ENCODE peak calls at places on chromosomes 16 and 17, in six cellular contexts. T, O, J, G, F and W are unnamed samples.

GRCh38 chr17:59370580-59371299 is 39.3 kb downstream of the YPEL2 start:
- DNase-seq in T (no peak), O (no peak), J (no peak), G (no peak), F (no peak), W (no peak)

GRCh38 chr17:77129568-77130301 is 11.0 kb upstream of the SEC14L1 start:
- DNase-seq in T (no peak), O (no peak), J (no peak), G (no peak), F (no peak), W (no peak)

GRCh38 chr17:14301761-14302401 is 1.0 kb downstream of the HS3ST3B1 start:
- DNase-seq in T (peak; percentile 29), O (peak; percentile 30), J (no peak), G (peak; percentile 33), F (no peak), W (peak; percentile 6)

GRCh38 chr17:32876414-32877163 is at the start of gene MYO1D:
- DNase-seq in T (peak; percentile 48), O (no peak), J (no peak), G (peak; percentile 25), F (no peak), W (peak; percentile 83)

GRCh38 chr16:59121411-59121810 is 387.3 kb upstream of the GOT2 start:
- DNase-seq in T (no peak), O (no peak), J (no peak), G (no peak), F (no peak), W (no peak)

GRCh38 chr16:77789085-77789611 is 784 bp downstream of the VAT1L start:
- DNase-seq in T (no peak), O (no peak), J (no peak), G (no peak), F (no peak), W (no peak)

GRCh38 chr16:51666821-51667220 is 515.8 kb upstream of the SALL1 start:
- DNase-seq in T (no peak), O (no peak), J (no peak), G (no peak), F (peak; percentile 82), W (no peak)

GRCh38 chr17:73638556-73638955 is 5.7 kb downstream of the SDK2 start:
- DNase-seq in T (no peak), O (no peak), J (no peak), G (no peak), F (no peak), W (no peak)

GRCh38 chr16:30526137-30526822 is at the start of gene ZNF768:
- DNase-seq in T (peak; percentile 33), O (peak; percentile 7), J (no peak), G (peak; percentile 39), F (no peak), W (peak; percentile 64)

GRCh38 chr17:70144260-70144846 is 25.0 kb upstream of the KCNJ2 start:
- DNase-seq in T (peak; percentile 50), O (peak; percentile 24), J (no peak), G (no peak), F (peak; percentile 7), W (no peak)

GRCh38 chr17:77098884-77099545 is 41.8 kb upstream of the SEC14L1 start:
- DNase-seq in T (no peak), O (peak; percentile 51), J (no peak), G (no peak), F (peak; percentile 66), W (no peak)

GRCh38 chr17:55089955-55090573 is 121.5 kb downstream of the STXBP4 start:
- DNase-seq in T (peak; percentile 64), O (no peak), J (no peak), G (no peak), F (peak; percentile 34), W (no peak)

GRCh38 chr17:80698297-80698696 is 153.7 kb downstream of the RPTOR start:
- DNase-seq in T (no peak), O (no peak), J (no peak), G (no peak), F (no peak), W (no peak)

GRCh38 chr17:69246726-69247375 is 18.2 kb upstream of the ABCA10 start:
- DNase-seq in T (peak; percentile 55), O (peak; percentile 39), J (no peak), G (no peak), F (peak; percentile 11), W (no peak)

GRCh38 chr17:74008196-74008595 is 195.3 kb upstream of the RPL38 start:
- DNase-seq in T (peak; percentile 43), O (no peak), J (no peak), G (no peak), F (no peak), W (peak; percentile 20)

GRCh38 chr17:9266769-9267168 is 245.5 kb downstream of the NTN1 start:
- DNase-seq in T (no peak), O (no peak), J (no peak), G (no peak), F (peak; percentile 91), W (no peak)

GRCh38 chr17:74157366-74157765 is 46.1 kb upstream of the RPL38 start:
- DNase-seq in T (no peak), O (no peak), J (peak; percentile 86), G (no peak), F (no peak), W (no peak)

GRCh38 chr17:231966-232807 is 50.7 kb upstream of the DOC2B start:
- DNase-seq in T (no peak), O (no peak), J (no peak), G (peak; percentile 6), F (no peak), W (no peak)

GRCh38 chr17:4947010-4947410 is 1.3 kb downstream of the PFN1 start:
- DNase-seq in T (peak; percentile 64), O (no peak), J (no peak), G (no peak), F (no peak), W (no peak)

GRCh38 chr17:77375917-77376651 is 235.3 kb downstream of the SEC14L1 start:
- DNase-seq in T (no peak), O (peak; percentile 79), J (no peak), G (no peak), F (peak; percentile 85), W (no peak)

GRCh38 chr16:74740795-74741304 is 33.8 kb downstream of the FA2H start:
- DNase-seq in T (peak; percentile 96), O (no peak), J (no peak), G (no peak), F (peak; percentile 26), W (peak; percentile 95)

GRCh38 chr16:50473375-50473945 is 74.7 kb upstream of the NKD1 start:
- DNase-seq in T (no peak), O (no peak), J (no peak), G (no peak), F (peak; percentile 6), W (no peak)

GRCh38 chr16:5551909-5552308 is 454.3 kb upstream of the EEF2KMT start:
- DNase-seq in T (no peak), O (peak; percentile 71), J (no peak), G (no peak), F (peak; percentile 31), W (no peak)

GRCh38 chr17:55456307-55457240 is 34.9 kb upstream of the MMD start:
- DNase-seq in T (no peak), O (no peak), J (no peak), G (no peak), F (no peak), W (no peak)

GRCh38 chr17:35256629-35257028 is 13.8 kb downstream of the SLFN5 start:
- DNase-seq in T (peak; percentile 84), O (no peak), J (no peak), G (no peak), F (no peak), W (peak; percentile 27)

GRCh38 chr17:559699-560378 is 154.8 kb downstream of the VPS53 start:
- DNase-seq in T (peak; percentile 53), O (peak; percentile 93), J (no peak), G (peak; percentile 28), F (peak; percentile 91), W (no peak)

GRCh38 chr16:77946834-77947233 is 75.5 kb upstream of the CLEC3A start:
- DNase-seq in T (no peak), O (no peak), J (no peak), G (no peak), F (peak; percentile 40), W (no peak)

GRCh38 chr16:49474741-49475140 is 101.1 kb downstream of the C16orf78 start:
- DNase-seq in T (no peak), O (no peak), J (no peak), G (no peak), F (no peak), W (no peak)

GRCh38 chr17:39761861-39762496 is 24.2 kb downstream of the GRB7 start:
- DNase-seq in T (no peak), O (no peak), J (no peak), G (no peak), F (no peak), W (no peak)

GRCh38 chr16:10930755-10931093 is 11.5 kb downstream of the DEXI start:
- DNase-seq in T (no peak), O (no peak), J (no peak), G (no peak), F (no peak), W (no peak)
- TF ChIP-seq CTCF in T (no peak), O (no peak), J (no peak), G (no peak), F (no peak), W (no peak)

GRCh38 chr16:66562409-66562808 is 3.8 kb upstream of the CMTM1 start:
- DNase-seq in T (no peak), O (no peak), J (no peak), G (no peak), F (no peak), W (no peak)
- TF ChIP-seq CTCF in T (peak; percentile 33), O (peak; percentile 35), J (no peak), G (peak; percentile 28), F (no peak), W (no peak)

GRCh38 chr17:18004901-18005305 is 32.2 kb downstream of the DRC3 start:
- DNase-seq in T (no peak), O (no peak), J (no peak), G (no peak), F (no peak), W (no peak)
- TF ChIP-seq CTCF in T (no peak), O (peak; percentile 52), J (no peak), G (peak; percentile 62), F (peak; percentile 33), W (no peak)

GRCh38 chr16:67196881-67197280 is 2.0 kb upstream of the ELMO3 start:
- DNase-seq in T (no peak), O (no peak), J (no peak), G (no peak), F (no peak), W (no peak)

GRCh38 chr16:67197704-67198103 is 1.2 kb upstream of the ELMO3 start:
- DNase-seq in T (no peak), O (no peak), J (no peak), G (no peak), F (no peak), W (no peak)

GRCh38 chr16:67199011-67199807 is at the start of gene ELMO3:
- DNase-seq in T (no peak), O (no peak), J (no peak), G (no peak), F (no peak), W (peak; percentile 89)

GRCh38 chr16:67199808-67200198 is 872 bp downstream of the ELMO3 start:
- DNase-seq in T (no peak), O (no peak), J (no peak), G (no peak), F (no peak), W (peak; percentile 56)

DNA sequence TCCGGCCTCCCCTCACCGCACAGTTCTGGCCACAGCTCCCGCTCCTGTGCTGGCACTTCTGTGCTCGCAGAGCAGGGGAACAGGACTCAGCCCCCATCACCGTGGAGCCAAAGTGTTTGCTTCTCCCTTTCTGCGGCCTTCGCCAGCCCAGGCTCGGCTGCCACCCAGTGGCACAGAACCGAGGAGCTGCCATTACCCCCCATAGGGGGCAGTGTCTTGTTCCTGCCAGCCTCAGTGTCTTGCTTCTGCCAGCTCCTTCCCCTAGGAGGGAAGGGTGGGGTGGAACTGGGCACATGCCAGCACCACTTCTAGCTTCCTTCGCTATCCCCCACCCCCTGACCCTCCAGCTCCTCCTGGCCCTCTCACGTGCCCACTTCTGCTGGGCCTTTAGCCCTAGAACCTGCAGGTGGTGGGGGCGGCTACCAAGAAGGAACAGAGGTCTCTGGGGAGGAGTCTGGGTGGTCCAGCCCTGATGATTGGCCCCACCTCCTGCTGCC is 645 bp upstream of the ELMO3 start:
- DNase-seq in T (peak; percentile 66), O (no peak), J (no peak), G (no peak), F (no peak), W (peak; percentile 83)
- TF ChIP-seq CTCF in T (peak; percentile 76), O (peak; percentile 75), J (peak; percentile 48), G (peak; percentile 68), F (peak; percentile 50), W (peak; percentile 86)